ENCODE peak calls at places on chromosome 12, in six cellular contexts. I, Y, U, N, Z and L are unnamed samples.

GRCh38 chr12:20356048-20356447 is 12.3 kb upstream of the PDE3A start:
- DNase-seq in Z (no peak), U (no peak), N (no peak), I (no peak), Y (no peak), L (no peak)

GRCh38 chr12:12272869-12273268 is 6.0 kb upstream of the LRP6 start:
- DNase-seq in U (no peak), N (no peak), I (no peak), Z (no peak), Y (no peak), L (no peak)

GRCh38 chr12:5000204-5000603 is 43.5 kb upstream of the KCNA5 start:
- DNase-seq in I (peak), U (no peak), N (no peak), Y (no peak), Z (no peak), L (peak)

GRCh38 chr12:56028511-56029165 is 7.8 kb downstream of the IKZF4 start:
- DNase-seq in Y (no peak), Z (no peak), U (no peak), I (no peak), N (no peak), L (no peak)

GRCh38 chr12:47382305-47382704 is 302.5 kb upstream of the AMIGO2 start:
- DNase-seq in U (no peak), Z (no peak), Y (no peak), N (no peak), I (no peak), L (no peak)

GRCh38 chr12:85516667-85517325 is 236.8 kb downstream of the ALX1 start:
- DNase-seq in U (no peak), Z (no peak), I (no peak), Y (no peak), N (no peak), L (no peak)

GRCh38 chr12:52363111-52363679 is 4.1 kb downstream of the KRT85 start:
- DNase-seq in Y (no peak), Z (no peak), I (no peak), N (no peak), U (no peak), L (no peak)

GRCh38 chr12:29148065-29148957 is 767 bp upstream of the FAR2 start:
- DNase-seq in Y (no peak), N (no peak), U (no peak), I (peak), Z (peak), L (peak)

GRCh38 chr12:83143937-83144336 is 457.2 kb downstream of the TMTC2 start:
- DNase-seq in U (no peak), N (no peak), Z (no peak), I (no peak), Y (no peak), L (no peak)

GRCh38 chr12:50224026-50224692 is 57.0 kb upstream of the CERS5 start:
- DNase-seq in I (peak), N (no peak), Z (peak), U (peak), Y (no peak), L (no peak)

GRCh38 chr12:27807063-27807703 is 27.1 kb upstream of the MANSC4 start:
- DNase-seq in N (no peak), I (no peak), U (peak), Y (no peak), Z (no peak), L (no peak)

GRCh38 chr12:107130830-107131760 is 37.7 kb upstream of the CRY1 start:
- DNase-seq in Z (no peak), Y (no peak), U (no peak), N (no peak), I (peak), L (peak)

GRCh38 chr12:90061834-90062233 is 353.2 kb upstream of the ATP2B1 start:
- DNase-seq in Y (no peak), N (no peak), Z (no peak), U (no peak), I (no peak), L (no peak)

GRCh38 chr12:32296541-32296940 is 102.8 kb upstream of the FGD4 start:
- DNase-seq in Z (no peak), N (no peak), U (no peak), I (no peak), Y (no peak), L (no peak)

GRCh38 chr12:30822385-30823139 is 67.8 kb upstream of the CAPRIN2 start:
- DNase-seq in I (peak), U (peak), Z (peak), Y (peak), N (peak), L (no peak)

GRCh38 chr12:131245564-131246355 is 292.1 kb downstream of the ADGRD1 start:
- DNase-seq in Z (no peak), N (no peak), U (no peak), Y (no peak), I (no peak), L (no peak)

GRCh38 chr12:24198070-24198469 is 248.6 kb upstream of the SOX5 start:
- DNase-seq in N (no peak), I (no peak), U (no peak), Z (no peak), Y (no peak), L (no peak)

GRCh38 chr12:130014485-130014807 is 110.6 kb upstream of the TMEM132D start:
- DNase-seq in Y (no peak), I (no peak), N (no peak), U (no peak), Z (no peak), L (peak)

GRCh38 chr12:130498589-130499385 is 161.1 kb downstream of the PIWIL1 start:
- DNase-seq in Z (no peak), U (no peak), Y (no peak), I (no peak), N (no peak), L (no peak)

GRCh38 chr12:80648866-80649265 is 58.6 kb upstream of the MYF6 start:
- DNase-seq in I (no peak), Z (no peak), N (no peak), Y (no peak), U (no peak), L (no peak)

GRCh38 chr12:131135786-131136538 is 182.3 kb downstream of the ADGRD1 start:
- DNase-seq in I (no peak), Y (no peak), N (no peak), U (no peak), Z (no peak), L (no peak)

GRCh38 chr12:3743803-3744202 is 9.1 kb downstream of the CRACR2A start:
- DNase-seq in Y (no peak), U (no peak), N (no peak), I (no peak), Z (no peak), L (no peak)

GRCh38 chr12:6977653-6978052 is 6.9 kb downstream of the EMG1 start:
- DNase-seq in Y (no peak), U (no peak), Z (no peak), N (no peak), I (no peak), L (no peak)